ENCODE peak calls at places on chromosomes 1 and 21, in five cellular contexts. H is cardiac fibroblast, Z is neural progenitor cell, N is prostate gland, U is cardiac muscle cell. D is an unnamed sample.

GRCh38 chr1:155008015-155008941 is 5.7 kb downstream of the ZBTB7B start:
- DNase-seq in H (no peak), Z (no peak), N (peak; percentile 79), U (no peak), D (no peak)

GRCh38 chr21:44846485-44847260 is 26.8 kb downstream of the PTTG1IP start:
- DNase-seq in H (peak; percentile 56), Z (peak; percentile 31), N (peak; percentile 74), U (no peak), D (peak; percentile 53)

GRCh38 chr1:114318951-114319350 is 165.3 kb upstream of the SYT6 start:
- DNase-seq in H (no peak), Z (no peak), N (no peak), U (no peak), D (no peak)

GRCh38 chr1:183882328-183883167 is 77.6 kb downstream of the RGL1 start:
- DNase-seq in H (no peak), Z (no peak), N (no peak), U (no peak), D (no peak)

GRCh38 chr1:49229555-49229954 is 452.9 kb upstream of the BEND5 start:
- DNase-seq in H (no peak), Z (no peak), N (no peak), U (no peak), D (no peak)

GRCh38 chr1:1308756-1309524 is 543 bp downstream of the PUSL1 start:
- DNase-seq in H (no peak), Z (peak; percentile 42), N (peak; percentile 35), U (no peak), D (peak; percentile 37)

GRCh38 chr1:52751589-52752306 is 25.5 kb downstream of the ZYG11B start:
- DNase-seq in H (peak; percentile 86), Z (no peak), N (no peak), U (peak; percentile 60), D (peak; percentile 56)

GRCh38 chr1:23533288-23534130 is 2.5 kb upstream of the E2F2 start:
- DNase-seq in H (no peak), Z (no peak), N (no peak), U (no peak), D (no peak)

GRCh38 chr1:153324912-153325311 is 12.2 kb upstream of the PGLYRP3 start:
- DNase-seq in H (no peak), Z (no peak), N (no peak), U (no peak), D (no peak)

GRCh38 chr1:159945483-159946241 is at the start of gene IGSF9:
- DNase-seq in H (peak; percentile 83), Z (peak; percentile 99), N (peak; percentile 96), U (peak; percentile 95), D (peak; percentile 95)

GRCh38 chr1:110206261-110206660 is 3.9 kb upstream of the KCNC4 start:
- DNase-seq in H (no peak), Z (no peak), N (no peak), U (no peak), D (no peak)

GRCh38 chr21:42997053-42997452 is 22.7 kb downstream of the PKNOX1 start:
- DNase-seq in H (peak; percentile 96), Z (no peak), N (no peak), U (no peak), D (peak; percentile 43)

GRCh38 chr1:59212715-59213114 is 84.2 kb upstream of the FGGY start:
- DNase-seq in H (no peak), Z (no peak), N (no peak), U (no peak), D (no peak)

GRCh38 chr1:185911978-185912377 is 177.8 kb downstream of the HMCN1 start:
- DNase-seq in H (no peak), Z (no peak), N (no peak), U (no peak), D (no peak)

GRCh38 chr1:38000233-38000528 is 5.1 kb downstream of the FHL3 start:
- DNase-seq in H (no peak), Z (no peak), N (no peak), U (no peak), D (no peak)

GRCh38 chr1:54577612-54578011 is 29.6 kb downstream of the ACOT11 start:
- DNase-seq in H (peak; percentile 85), Z (no peak), N (no peak), U (peak; percentile 65), D (no peak)

GRCh38 chr1:92168657-92169056 is 49.1 kb upstream of the C1orf146 start:
- DNase-seq in H (no peak), Z (peak; percentile 11), N (no peak), U (no peak), D (peak; percentile 7)

GRCh38 chr1:164754088-164754600 is 195.2 kb downstream of the PBX1 start:
- DNase-seq in H (peak; percentile 89), Z (no peak), N (peak; percentile 39), U (no peak), D (no peak)

GRCh38 chr1:192810253-192810880 is 1.5 kb downstream of the RGS2 start:
- DNase-seq in H (peak; percentile 82), Z (peak; percentile 84), N (peak; percentile 12), U (no peak), D (no peak)

GRCh38 chr1:93661829-93662474 is 19.7 kb downstream of the BCAR3 start:
- DNase-seq in H (peak; percentile 82), Z (no peak), N (no peak), U (no peak), D (peak; percentile 25)

GRCh38 chr1:94013331-94013925 is 104.2 kb upstream of the GCLM start:
- DNase-seq in H (no peak), Z (no peak), N (no peak), U (no peak), D (no peak)

GRCh38 chr1:224505454-224506093 is 71.0 kb upstream of the WDR26 start:
- DNase-seq in H (no peak), Z (no peak), N (no peak), U (no peak), D (no peak)

GRCh38 chr1:162536511-162536910 is 25.0 kb upstream of the UAP1 start:
- DNase-seq in H (peak; percentile 18), Z (no peak), N (no peak), U (no peak), D (no peak)

GRCh38 chr1:114587203-114587991 is 6.0 kb upstream of the BCAS2 start:
- DNase-seq in H (no peak), Z (no peak), N (no peak), U (no peak), D (no peak)

GRCh38 chr1:86965012-86965826 is 50.8 kb downstream of the HS2ST1 start:
- DNase-seq in H (peak; percentile 73), Z (peak; percentile 24), N (no peak), U (peak; percentile 31), D (peak; percentile 68)

GRCh38 chr1:189706594-189706993 is 771.1 kb downstream of the BRINP3 start:
- DNase-seq in H (no peak), Z (no peak), N (no peak), U (no peak), D (no peak)

DNA sequence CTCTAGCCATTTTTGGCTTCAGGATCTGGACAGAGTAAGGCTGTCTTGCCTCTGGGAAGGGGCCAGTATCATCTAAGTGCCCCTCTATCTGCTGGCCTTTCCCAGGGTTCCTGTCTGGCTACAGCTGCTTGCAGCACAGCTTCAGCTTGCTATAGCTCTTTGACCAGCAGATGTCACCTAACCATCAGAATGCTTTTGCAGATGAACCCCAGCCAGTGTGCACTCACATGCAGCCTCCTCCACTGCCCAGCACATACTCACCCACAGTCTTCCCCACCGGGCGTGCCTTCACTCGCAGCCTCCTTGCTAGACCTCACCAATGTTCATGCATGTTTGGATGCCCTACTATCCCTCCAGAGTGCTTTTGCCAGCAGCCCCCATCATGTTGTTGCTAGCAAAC is 769.0 kb downstream of the BRINP3 start:
- DNase-seq in H (peak; percentile 12), Z (peak; percentile 51), N (no peak), U (peak; percentile 35), D (peak; percentile 31)
- TF ChIP-seq CTCF in H (no peak), Z (peak; percentile 42), N (no peak), U (peak; percentile 11), D (peak; percentile 46)

DNA sequence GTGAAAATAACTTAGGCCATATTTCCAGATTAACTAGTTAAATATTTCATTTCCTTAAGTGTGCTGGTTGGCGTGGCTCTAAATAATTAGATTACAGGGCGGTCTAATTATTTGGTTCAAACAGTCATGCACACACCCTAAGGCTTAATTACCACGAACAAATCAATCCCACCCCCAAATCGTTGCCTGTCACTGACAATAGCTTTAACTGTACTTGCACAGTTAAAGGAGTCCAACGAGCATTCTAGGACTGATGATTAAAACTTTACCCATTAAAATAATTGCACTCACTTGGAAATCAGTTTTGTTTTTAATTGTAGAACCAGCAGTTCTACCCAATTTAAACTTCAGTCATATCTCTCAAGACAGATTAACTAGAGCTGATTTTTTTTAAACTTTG is 1.5 kb upstream of the POU2F1 start:
- DNase-seq in H (no peak), Z (peak; percentile 32), N (no peak), U (no peak), D (no peak)
- H3K4me3 ChIP-seq in H (no peak overlapping the region), Z (peak overlapping the region; percentile 58), N (no peak overlapping the region), U (peak overlapping the region; percentile 83), D (peak overlapping the region; percentile 81)

DNA sequence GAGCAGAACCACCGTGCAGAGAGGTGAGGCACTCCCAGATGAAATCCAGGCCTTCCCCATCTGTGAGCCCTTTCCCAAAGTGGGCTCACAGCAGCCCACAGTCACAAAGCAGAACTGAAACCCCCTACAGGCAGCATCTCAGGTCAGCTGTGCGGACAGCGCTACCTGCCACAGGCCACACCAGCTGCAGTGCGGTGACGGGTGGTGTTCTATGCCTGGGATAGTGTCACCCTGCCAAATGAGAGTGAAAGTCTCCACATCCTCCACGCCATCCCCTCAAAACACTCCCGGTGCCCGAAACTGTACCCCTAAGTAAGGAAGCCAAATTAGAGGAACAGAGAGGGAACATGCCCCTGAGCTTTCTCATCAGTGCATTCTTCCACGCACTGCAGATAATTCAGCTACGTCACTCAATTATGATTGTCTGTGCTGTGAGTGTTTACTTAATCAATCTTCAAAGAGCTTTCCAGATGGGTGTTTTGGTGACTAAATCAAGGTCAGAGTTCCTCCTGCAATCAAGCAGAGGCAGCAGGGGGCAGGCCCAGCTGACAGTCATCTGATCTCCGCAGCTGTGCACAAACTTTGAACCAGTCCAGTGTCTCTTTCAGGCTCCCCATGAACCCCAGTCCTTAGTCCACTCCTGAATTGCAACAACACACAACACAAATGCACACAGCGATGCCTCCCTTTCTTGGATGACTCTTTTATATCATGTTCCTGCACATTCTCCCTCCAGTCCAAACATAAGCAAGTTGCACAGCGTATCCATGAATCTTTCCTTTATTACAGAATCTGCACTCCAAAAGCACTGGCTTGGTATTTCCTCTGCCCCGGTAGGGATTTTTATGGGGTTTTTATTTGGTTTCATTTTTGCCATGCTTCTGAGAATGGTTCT is 150.0 kb downstream of the TOMM20 start:
- DNase-seq in H (peak; percentile 80), Z (no peak), N (no peak), U (no peak), D (no peak)
- TF ChIP-seq CTCF in H (no peak), Z (peak; percentile 9), N (no peak), U (peak; percentile 2), D (no peak)

GRCh38 chr1:24540051-24540905 is 15.6 kb upstream of the NCMAP start:
- DNase-seq in H (no peak), Z (no peak), N (no peak), U (no peak), D (no peak)

GRCh38 chr1:24535778-24536177 is 20.1 kb upstream of the NCMAP start:
- DNase-seq in H (no peak), Z (no peak), N (no peak), U (no peak), D (no peak)

GRCh38 chr1:24536391-24536840 is 19.5 kb upstream of the NCMAP start:
- DNase-seq in H (peak; percentile 33), Z (no peak), N (no peak), U (peak; percentile 30), D (peak; percentile 50)

DNA sequence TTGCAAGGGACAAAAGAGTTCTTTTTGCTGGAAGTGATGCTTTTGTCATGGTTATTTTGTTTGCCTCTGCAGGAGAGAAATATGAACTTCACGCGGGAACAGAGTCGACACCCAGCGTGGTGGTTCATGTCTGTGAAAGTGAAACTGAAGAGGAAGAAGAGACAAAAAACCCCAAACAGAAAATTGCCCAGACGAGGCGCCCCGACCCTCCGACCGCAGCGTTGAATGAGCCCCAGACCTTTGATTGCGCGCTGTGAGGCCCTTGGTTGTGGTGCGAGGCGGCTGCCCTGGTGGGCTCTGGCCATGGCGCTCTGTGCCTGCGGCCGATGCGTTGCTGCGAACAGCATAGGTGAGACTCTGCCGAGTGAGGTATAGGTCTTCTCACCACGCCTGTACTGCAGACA is 20.9 kb upstream of the NCMAP start:
- DNase-seq in H (no peak), Z (no peak), N (no peak), U (no peak), D (no peak)
- H3K4me3 ChIP-seq in H (no peak overlapping the region), Z (no peak overlapping the region), N (no peak overlapping the region), U (no peak overlapping the region), D (no peak overlapping the region)